ENCODE peak calls at places on chromosomes 16 and 17, in nine cellular contexts. T, R, Z, W, A, V, P, B and Q are unnamed samples.

GRCh38 chr16:50457423-50457822 is 88.6 kb upstream of the BRD7 start:
- DNase-seq in Z (no peak), T (no peak), B (no peak), A (no peak), W (no peak), V (no peak), R (no peak), P (no peak), Q (no peak)

GRCh38 chr17:79840204-79840988 is 1.2 kb upstream of the CBX4 start:
- DNase-seq in T (no peak), B (no peak), V (peak), R (peak), W (no peak), P (no peak), Z (peak), A (no peak), Q (no peak)

GRCh38 chr17:144936-145670 is 7.7 kb downstream of the SCGB1C2 start:
- DNase-seq in W (no peak), B (peak), Z (no peak), V (no peak), P (no peak), R (no peak), T (no peak), A (no peak), Q (no peak)

GRCh38 chr16:543301-544164 is 16.0 kb downstream of the CAPN15 start:
- DNase-seq in Z (no peak), W (no peak), B (no peak), A (no peak), V (no peak), T (no peak), R (no peak), P (no peak), Q (no peak)

GRCh38 chr16:46727184-46727583 is 21.0 kb downstream of the MYLK3 start:
- DNase-seq in A (no peak), R (no peak), Z (no peak), V (no peak), T (no peak), W (no peak), B (no peak), P (no peak), Q (no peak)

GRCh38 chr17:948284-948852 is 31.2 kb downstream of the NXN start:
- DNase-seq in R (no peak), T (no peak), A (no peak), B (no peak), P (no peak), Z (peak), W (no peak), V (no peak), Q (no peak)

GRCh38 chr17:61470530-61471136 is 18.4 kb downstream of the TBX4 start:
- DNase-seq in A (no peak), V (no peak), T (peak), P (no peak), W (no peak), B (no peak), R (no peak), Z (peak), Q (no peak)

GRCh38 chr16:20814761-20815160 is 8.4 kb downstream of the REXO5 start:
- DNase-seq in B (no peak), A (no peak), P (no peak), Z (no peak), V (no peak), T (no peak), W (no peak), R (peak), Q (no peak)

GRCh38 chr17:43750154-43750553 is 8.4 kb downstream of the SOST start:
- DNase-seq in B (no peak), R (no peak), T (no peak), W (no peak), P (no peak), V (no peak), Z (no peak), A (no peak), Q (no peak)

GRCh38 chr17:39150795-39151679 is at the start of gene PLXDC1:
- DNase-seq in T (no peak), Z (no peak), R (no peak), B (no peak), W (no peak), A (no peak), P (no peak), V (no peak), Q (no peak)

GRCh38 chr17:39979865-39980401 is 674 bp upstream of the PSMD3 start:
- DNase-seq in V (no peak), Z (peak), B (no peak), R (peak), T (no peak), A (no peak), W (peak), P (peak), Q (no peak)

GRCh38 chr16:24149102-24149501 is 107.0 kb upstream of the CACNG3 start:
- DNase-seq in B (no peak), R (no peak), Z (no peak), V (no peak), A (no peak), T (no peak), P (no peak), W (no peak), Q (no peak)

GRCh38 chr16:10629592-10629963 is 49.2 kb upstream of the EMP2 start:
- DNase-seq in V (no peak), B (no peak), A (no peak), Z (peak), W (no peak), P (no peak), T (no peak), R (no peak), Q (no peak)

GRCh38 chr17:78779848-78780247 is 2.2 kb downstream of the CYTH1 start:
- DNase-seq in T (no peak), P (peak), Z (no peak), W (peak), V (peak), A (peak), B (peak), R (no peak), Q (no peak)

GRCh38 chr16:12321363-12321762 is 344.8 kb downstream of the SNX29 start:
- DNase-seq in P (no peak), T (no peak), A (no peak), B (no peak), Z (no peak), R (no peak), V (no peak), W (no peak), Q (no peak)

GRCh38 chr17:6106212-6106611 is 36.0 kb downstream of the WSCD1 start:
- DNase-seq in B (no peak), W (no peak), T (no peak), Z (no peak), V (no peak), P (no peak), A (no peak), R (no peak), Q (no peak)

GRCh38 chr16:24540575-24541240 is 1.3 kb downstream of the RBBP6 start:
- DNase-seq in R (no peak), W (no peak), B (no peak), V (peak), Z (peak), A (no peak), T (no peak), P (no peak), Q (peak)

GRCh38 chr17:57902800-57903759 is 52.1 kb downstream of the CUEDC1 start:
- DNase-seq in P (no peak), W (no peak), Z (no peak), B (no peak), R (peak), V (no peak), A (no peak), T (no peak), Q (peak)

GRCh38 chr17:35291802-35292201 is 48.9 kb downstream of the SLFN5 start:
- DNase-seq in A (no peak), B (no peak), Z (no peak), T (no peak), V (no peak), R (peak), P (no peak), W (no peak), Q (no peak)

GRCh38 chr16:17380613-17381012 is 90.1 kb downstream of the XYLT1 start:
- DNase-seq in A (no peak), R (no peak), W (no peak), Z (no peak), B (no peak), V (no peak), T (no peak), P (peak), Q (no peak)

GRCh38 chr16:48049832-48050231 is 106.0 kb downstream of the ABCC12 start:
- DNase-seq in Z (no peak), R (no peak), B (no peak), T (no peak), P (no peak), V (no peak), W (no peak), A (no peak), Q (no peak)